ENCODE peak calls at places on chromosomes 4 and X, in six cellular contexts. Z, A, I, M, J and N are unnamed samples.

GRCh38 chr4:70849277-70849676 is 9.6 kb upstream of the GRSF1 start:
- DNase-seq in Z (no peak), A (no peak), I (no peak), M (no peak), J (no peak), N (peak)

GRCh38 chr4:1864076-1865008 is 6.9 kb upstream of the NSD2 start:
- DNase-seq in Z (no peak), A (no peak), I (no peak), M (no peak), J (peak), N (no peak)

GRCh38 chr4:81118086-81118485 is 87.6 kb downstream of the BMP3 start:
- DNase-seq in Z (no peak), A (no peak), I (no peak), M (no peak), J (no peak), N (no peak)

GRCh38 chrX:39527045-39527444 is 570.7 kb downstream of the BCOR start:
- DNase-seq in Z (no peak), A (no peak), I (no peak), M (no peak), J (no peak), N (peak)

GRCh38 chr4:10482913-10483312 is 25.7 kb upstream of the ZNF518B start:
- DNase-seq in Z (no peak), A (no peak), I (no peak), M (no peak), J (no peak), N (no peak)

GRCh38 chrX:46376246-46376885 is 168.9 kb downstream of the ZNF674 start:
- DNase-seq in Z (no peak), A (peak), I (peak), M (no peak), J (no peak), N (peak)

GRCh38 chr4:150136036-150136435 is 57.8 kb downstream of the DCLK2 start:
- DNase-seq in Z (no peak), A (no peak), I (no peak), M (no peak), J (no peak), N (no peak)

GRCh38 chr4:114921790-114922581 is 191.4 kb downstream of the NDST4 start:
- DNase-seq in Z (no peak), A (no peak), I (no peak), M (no peak), J (peak), N (peak)

GRCh38 chr4:123671633-123672404 is 275.2 kb downstream of the SPRY1 start:
- DNase-seq in Z (no peak), A (no peak), I (peak), M (no peak), J (no peak), N (peak)

GRCh38 chrX:17860811-17861495 is at the start of gene RAI2:
- DNase-seq in Z (no peak), A (no peak), I (no peak), M (peak), J (peak), N (no peak)

GRCh38 chr4:130210871-130211270 is 1114.9 kb downstream of the C4orf33 start:
- DNase-seq in Z (no peak), A (no peak), I (no peak), M (no peak), J (no peak), N (no peak)

GRCh38 chr4:78242071-78242470 is 184.9 kb downstream of the FRAS1 start:
- DNase-seq in Z (no peak), A (no peak), I (no peak), M (no peak), J (no peak), N (no peak)

GRCh38 chr4:22686156-22686555 is 6.6 kb upstream of the GBA3 start:
- DNase-seq in Z (no peak), A (no peak), I (no peak), M (no peak), J (no peak), N (no peak)

GRCh38 chr4:170336238-170336775 is 246.6 kb upstream of the AADAT start:
- DNase-seq in Z (no peak), A (no peak), I (no peak), M (no peak), J (no peak), N (no peak)

GRCh38 chr4:111494471-111494870 is 650.8 kb upstream of the FAM241A start:
- DNase-seq in Z (no peak), A (no peak), I (no peak), M (no peak), J (no peak), N (no peak)

GRCh38 chr4:128635141-128635911 is 174.2 kb upstream of the JADE1 start:
- DNase-seq in Z (no peak), A (peak), I (no peak), M (peak), J (no peak), N (no peak)

GRCh38 chr4:155972098-155972497 is 18.4 kb upstream of the CTSO start:
- DNase-seq in Z (no peak), A (no peak), I (no peak), M (peak), J (no peak), N (peak)

GRCh38 chrX:15946783-15947550 is 92.4 kb upstream of the AP1S2 start:
- DNase-seq in Z (no peak), A (no peak), I (no peak), M (no peak), J (no peak), N (peak)

GRCh38 chr4:6608758-6609414 is 31.6 kb upstream of the MRFAP1 start:
- DNase-seq in Z (no peak), A (peak), I (no peak), M (no peak), J (no peak), N (no peak)

GRCh38 chr4:140056015-140056414 is 98.0 kb downstream of the MAML3 start:
- DNase-seq in Z (no peak), A (no peak), I (no peak), M (no peak), J (no peak), N (no peak)

GRCh38 chr4:156656911-156657310 is 314.7 kb downstream of the PDGFC start:
- DNase-seq in Z (no peak), A (no peak), I (no peak), M (no peak), J (no peak), N (no peak)

GRCh38 chrX:130401415-130402210 is at the start of gene RBMX2:
- DNase-seq in Z (peak), A (peak), I (peak), M (peak), J (peak), N (peak)

GRCh38 chrX:10106801-10107200 is 50.0 kb upstream of the CLCN4 start:
- DNase-seq in Z (no peak), A (no peak), I (peak), M (no peak), J (no peak), N (no peak)

GRCh38 chrX:68978211-68978780 is 149.5 kb downstream of the EFNB1 start:
- DNase-seq in Z (no peak), A (no peak), I (no peak), M (no peak), J (no peak), N (no peak)

GRCh38 chr4:91092398-91092955 is 965.3 kb downstream of the CCSER1 start:
- DNase-seq in Z (no peak), A (no peak), I (no peak), M (no peak), J (no peak), N (no peak)

GRCh38 chrX:26522501-26522900 is 306.5 kb downstream of the MAGEB5 start:
- DNase-seq in Z (no peak), A (no peak), I (no peak), M (no peak), J (no peak), N (no peak)

GRCh38 chr4:24603343-24603742 is 19.0 kb upstream of the DHX15 start:
- DNase-seq in Z (no peak), A (no peak), I (no peak), M (peak), J (no peak), N (no peak)

GRCh38 chr4:181685911-181686310 is 557.3 kb upstream of the TENM3 start:
- DNase-seq in Z (no peak), A (no peak), I (no peak), M (no peak), J (no peak), N (no peak)

GRCh38 chrX:38335382-38335781 is 8.1 kb upstream of the RPGR start:
- DNase-seq in Z (no peak), A (no peak), I (no peak), M (no peak), J (no peak), N (no peak)

GRCh38 chr4:137532869-137533236 is 559 bp upstream of the PCDH18 start:
- DNase-seq in Z (no peak), A (no peak), I (no peak), M (no peak), J (no peak), N (no peak)

GRCh38 chr4:16843831-16844508 is 54.5 kb downstream of the LDB2 start:
- DNase-seq in Z (no peak), A (no peak), I (no peak), M (no peak), J (no peak), N (peak)

GRCh38 chrX:13201605-13202219 is 118.1 kb downstream of the ATXN3L start:
- DNase-seq in Z (no peak), A (no peak), I (no peak), M (no peak), J (no peak), N (no peak)

GRCh38 chrX:6644411-6644810 is 109.5 kb upstream of the VCX3A start:
- DNase-seq in Z (no peak), A (no peak), I (no peak), M (no peak), J (no peak), N (no peak)

GRCh38 chr4:48481581-48481980 is 1.6 kb upstream of the SLC10A4 start:
- DNase-seq in Z (no peak), A (no peak), I (no peak), M (no peak), J (no peak), N (no peak)

GRCh38 chrX:69229436-69229835 is 64.2 kb upstream of the PJA1 start:
- DNase-seq in Z (no peak), A (no peak), I (no peak), M (no peak), J (no peak), N (no peak)

GRCh38 chr4:108398326-108398725 is 222.1 kb upstream of the RPL34 start:
- DNase-seq in Z (no peak), A (no peak), I (no peak), M (no peak), J (no peak), N (no peak)

GRCh38 chr4:184293552-184293951 is 75.9 kb upstream of the ENPP6 start:
- DNase-seq in Z (no peak), A (no peak), I (no peak), M (no peak), J (no peak), N (peak)

GRCh38 chrX:22378296-22378695 is 105.6 kb downstream of the CBLL2 start:
- DNase-seq in Z (no peak), A (no peak), I (no peak), M (no peak), J (no peak), N (peak)